ENCODE peak calls at places on chromosomes 7 and 10, in six cellular contexts. W is T-helper 17 cell, Z is tibial artery, B is progenitor cell of endocrine pancreas, U is HFF-Myc, Q is GM20000. D is an unnamed sample.

GRCh38 chr10:76430330-76430729 is 998.9 kb downstream of the LRMDA start:
- DNase-seq in Z (no peak), W (no peak), U (no peak), B (no peak), Q (no peak), D (no peak)

GRCh38 chr10:33631991-33632390 is 297.5 kb upstream of the NRP1 start:
- DNase-seq in Q (no peak), B (no peak), U (no peak), W (no peak), Z (no peak), D (no peak)

GRCh38 chr10:130833596-130833995 is 477.9 kb downstream of the TCERG1L start:
- DNase-seq in Q (no peak), Z (no peak), U (no peak), B (no peak), W (no peak), D (no peak)

GRCh38 chr7:42768037-42768436 is 143.8 kb downstream of the C7orf25 start:
- DNase-seq in Q (no peak), W (no peak), B (no peak), Z (no peak), U (no peak), D (no peak)

GRCh38 chr7:3995187-3995586 is 686.9 kb upstream of the FOXK1 start:
- DNase-seq in U (no peak), B (no peak), W (no peak), Q (no peak), Z (no peak), D (peak; percentile 17)

GRCh38 chr10:91901784-91902677 is 7.3 kb downstream of the FGFBP3 start:
- DNase-seq in Q (no peak), W (no peak), U (peak; percentile 97), B (no peak), Z (no peak), D (no peak)

GRCh38 chr10:124539935-124540641 is 78.5 kb downstream of the LHPP start:
- DNase-seq in W (peak; percentile 62), B (peak; percentile 68), Q (peak; percentile 86), Z (peak; percentile 38), U (no peak), D (peak; percentile 81)

GRCh38 chr7:151902306-151902705 is 25.4 kb upstream of the PRKAG2 start:
- DNase-seq in Q (no peak), B (no peak), Z (no peak), U (no peak), W (no peak), D (no peak)

GRCh38 chr7:130740617-130741016 is 6.6 kb upstream of the KLF14 start:
- DNase-seq in Q (no peak), Z (no peak), U (no peak), W (no peak), B (no peak), D (no peak)

GRCh38 chr7:151138541-151138910 is 29.0 kb downstream of the GBX1 start:
- DNase-seq in U (no peak), Z (no peak), B (no peak), Q (peak; percentile 25), W (no peak), D (no peak)

D was measured in HAP-1.